ENCODE peak calls at places on chromosomes 12 and 14, in four cellular contexts. Q is right cardiac atrium; X is sciatic nerve; H is naive thymus-derived CD8-positive, alpha-beta T cell. L is an unnamed sample.

GRCh38 chr12:80352476-80352875 is 91.6 kb upstream of the PTPRQ start:
- ATAC-seq in X (no peak), Q (no peak), H (no peak), L (no peak)

GRCh38 chr12:78473136-78473535 is 391.4 kb upstream of the SYT1 start:
- ATAC-seq in Q (no peak), X (no peak), H (no peak), L (no peak)

GRCh38 chr12:89351489-89352241 is 636 bp downstream of the DUSP6 start:
- ATAC-seq in Q (peak), X (no peak), H (peak), L (peak)

GRCh38 chr12:92558241-92558773 is 144.5 kb upstream of the PLEKHG7 start:
- ATAC-seq in X (no peak), Q (no peak), H (no peak), L (no peak)

GRCh38 chr14:23366163-23366921 is 1.4 kb upstream of the EFS start:
- ATAC-seq in Q (peak), H (no peak), X (peak), L (peak)

GRCh38 chr14:68969278-68969677 is 9.8 kb downstream of the ACTN1 start:
- ATAC-seq in H (no peak), X (peak), Q (peak), L (no peak)

GRCh38 chr12:111438501-111438900 is 32.8 kb downstream of the SH2B3 start:
- ATAC-seq in Q (no peak), H (peak), X (no peak), L (no peak)

GRCh38 chr12:6871052-6871957 is 1.8 kb downstream of the SPSB2 start:
- ATAC-seq in Q (no peak), X (no peak), H (no peak), L (no peak)

GRCh38 chr12:58026892-58027891 is 85.8 kb downstream of the ATP23 start:
- ATAC-seq in Q (no peak), H (no peak), X (no peak), L (no peak)

L was measured in gastroesophageal sphincter.